ENCODE peak calls at places on chromosome 20, in four cellular contexts. A is ovary; Y is effector memory CD4-positive, alpha-beta T cell; R is heart right ventricle. U is an unnamed sample. For H3K4me1 and H3K36me3, the result is how much of the 10 kb centered on the place peaks cover.

GRCh38 chr20:35954907-35955251 is 577 bp upstream of the SCAND1 start:
- DNase-seq in A (no peak), Y (peak), R (no peak), U (peak)

GRCh38 chr20:31720486-31721407 is 1.9 kb downstream of the BCL2L1 start:
- DNase-seq in A (no peak), Y (no peak), R (no peak), U (peak)

GRCh38 chr20:8433286-8433685 is 301.2 kb downstream of the PLCB1 start:
- DNase-seq in A (no peak), Y (no peak), R (no peak), U (no peak)

GRCh38 chr20:42492998-42493397 is 696.7 kb downstream of the PTPRT start:
- DNase-seq in A (no peak), Y (no peak), R (no peak), U (no peak)

GRCh38 chr20:50514750-50515149 is 4.6 kb downstream of the PTPN1 start:
- DNase-seq in A (no peak), Y (no peak), R (no peak), U (no peak)

GRCh38 chr20:41717464-41717863 is 99.3 kb upstream of the CHD6 start:
- DNase-seq in A (no peak), Y (no peak), R (no peak), U (no peak)

GRCh38 chr20:10863337-10864060 is 189.7 kb upstream of the JAG1 start:
- DNase-seq in A (no peak), Y (no peak), R (peak), U (no peak)

GRCh38 chr20:52974155-52974554 is 2.0 kb downstream of the TSHZ2 start:
- DNase-seq in A (peak), Y (peak), R (no peak), U (peak)

GRCh38 chr20:54062812-54063280 is 7.5 kb downstream of the BCAS1 start:
- DNase-seq in A (no peak), Y (no peak), R (no peak), U (no peak)

GRCh38 chr20:56722042-56722441 is 92.9 kb downstream of the TFAP2C start:
- DNase-seq in A (no peak), Y (no peak), R (peak), U (no peak)

GRCh38 chr20:4153251-4153650 is 137.9 kb upstream of the RNF24 start:
- DNase-seq in A (no peak), Y (no peak), R (no peak), U (no peak)

GRCh38 chr20:46058656-46059281 is 29.8 kb downstream of the SLC12A5 start:
- DNase-seq in A (no peak), Y (no peak), R (no peak), U (no peak)

GRCh38 chr20:55139173-55139765 is 663.9 kb downstream of the DOK5 start:
- DNase-seq in A (no peak), Y (no peak), R (no peak), U (no peak)

GRCh38 chr20:13355386-13355785 is 134.3 kb downstream of the ISM1 start:
- DNase-seq in A (no peak), Y (no peak), R (no peak), U (no peak)

GRCh38 chr20:13299401-13299800 is 78.3 kb downstream of the ISM1 start:
- DNase-seq in A (no peak), Y (no peak), R (no peak), U (no peak)

GRCh38 chr20:59789641-59790040 is 143.8 kb downstream of the SYCP2 start:
- DNase-seq in A (no peak), Y (no peak), R (no peak), U (no peak)

GRCh38 chr20:20665933-20666332 is 46.5 kb downstream of the RALGAPA2 start:
- DNase-seq in A (no peak), Y (no peak), R (no peak), U (no peak)

GRCh38 chr20:35610833-35611427 is 4.7 kb upstream of the SPAG4 start:
- DNase-seq in A (no peak), Y (no peak), R (no peak), U (no peak)

GRCh38 chr20:3930265-3931206 is 41.3 kb downstream of the PANK2 start:
- DNase-seq in A (no peak), Y (no peak), R (no peak), U (no peak)

GRCh38 chr20:53930651-53931504 is 139.5 kb downstream of the BCAS1 start:
- DNase-seq in A (no peak), Y (no peak), R (no peak), U (no peak)

GRCh38 chr20:50387996-50388332 is 122.2 kb upstream of the PTPN1 start:
- DNase-seq in A (no peak), Y (no peak), R (no peak), U (no peak)

GRCh38 chr20:4234664-4235063 is 219.3 kb upstream of the RNF24 start:
- DNase-seq in A (no peak), Y (no peak), R (no peak), U (no peak)

GRCh38 chr20:9460518-9460917 is 53.9 kb upstream of the LAMP5 start:
- DNase-seq in A (no peak), Y (no peak), R (no peak), U (no peak)

GRCh38 chr20:11117808-11118528 is 444.2 kb upstream of the JAG1 start:
- DNase-seq in A (no peak), Y (no peak), R (no peak), U (no peak)

GRCh38 chr20:50421356-50422340 is 88.5 kb upstream of the PTPN1 start:
- DNase-seq in A (no peak), Y (no peak), R (no peak), U (no peak)

DNA sequence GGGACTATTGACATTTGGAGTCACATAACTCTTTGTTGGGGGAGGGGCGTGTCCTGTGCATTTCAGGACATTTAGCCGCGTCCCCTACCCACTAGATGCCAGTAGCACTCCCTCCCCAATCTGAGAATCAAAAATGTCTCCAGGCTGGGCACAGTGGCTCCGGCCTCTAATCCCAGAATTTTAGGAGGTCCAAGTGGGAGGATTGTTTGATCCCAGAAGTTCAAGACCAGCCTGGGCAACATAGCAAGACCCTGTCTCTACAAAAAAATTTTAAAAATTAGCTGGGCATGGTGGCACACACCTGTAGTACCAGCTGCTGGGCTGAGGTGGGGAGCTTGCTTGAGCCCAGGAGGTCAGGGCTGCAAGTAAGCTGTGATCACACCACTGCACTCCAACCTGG is 2.1 kb upstream of the PREX1 start:
- DNase-seq in A (no peak), Y (no peak), R (no peak), U (no peak)
- H3K4me1 ChIP-seq in A (under half), Y (under half), R (under half), U (under half)

GRCh38 chr20:38075161-38075998 is 41.8 kb downstream of the RPRD1B start:
- DNase-seq in A (no peak), Y (no peak), R (no peak), U (no peak)

GRCh38 chr20:38073307-38074010 is 39.9 kb downstream of the RPRD1B start:
- DNase-seq in A (peak), Y (no peak), R (peak), U (peak)

GRCh38 chr20:38076548-38076947 is 43.0 kb downstream of the RPRD1B start:
- DNase-seq in A (no peak), Y (no peak), R (no peak), U (no peak)

GRCh38 chr20:38067717-38068365 is 34.3 kb downstream of the RPRD1B start:
- DNase-seq in A (no peak), Y (no peak), R (no peak), U (no peak)

DNA sequence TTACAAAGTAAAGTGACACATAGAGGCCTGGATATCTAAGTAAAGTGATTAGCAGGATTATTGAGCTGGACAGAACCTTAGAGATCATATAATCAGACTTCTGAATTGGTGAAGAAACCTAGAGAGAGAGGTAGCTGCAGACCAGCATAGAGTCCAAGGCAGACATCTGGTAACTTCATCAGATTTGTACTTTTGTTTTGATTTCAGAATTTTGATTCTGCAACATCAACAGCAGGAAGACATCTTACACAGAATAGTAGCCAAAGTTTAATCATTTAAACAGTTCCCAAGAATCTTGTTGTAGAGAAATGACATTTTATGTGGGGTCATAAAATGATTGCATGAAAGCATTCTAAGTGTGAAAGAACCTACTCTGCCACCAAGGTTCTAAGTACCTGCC is 39.3 kb downstream of the RPRD1B start:
- DNase-seq in A (no peak), Y (no peak), R (no peak), U (no peak)
- H3K36me3 ChIP-seq in A (under half), Y (under half), R (under half), U (half or more)

GRCh38 chr20:137668-138131 is 4.7 kb upstream of the DEFB126 start:
- DNase-seq in A (no peak), Y (no peak), R (no peak), U (no peak)
- H3K4me3 ChIP-seq in A (no peak), Y (no peak), R (no peak), U (no peak)

GRCh38 chr20:58586565-58587093 is 64.5 kb upstream of the STX16 start:
- DNase-seq in A (no peak), Y (no peak), R (no peak), U (no peak)
- H3K4me1 ChIP-seq in A (under half), Y (under half), R (under half), U (under half)

GRCh38 chr20:23530937-23531567 is 37.2 kb downstream of the CST9L start:
- DNase-seq in A (no peak), Y (no peak), R (no peak), U (no peak)
- H3K36me3 ChIP-seq in A (under half), Y (under half), R (under half), U (under half)

GRCh38 chr20:25058051-25058796 is at the start of gene ACSS1:
- DNase-seq in A (peak), Y (peak), R (peak), U (peak)

GRCh38 chr20:25058797-25059486 is 1.0 kb upstream of the ACSS1 start:
- DNase-seq in A (no peak), Y (no peak), R (peak), U (no peak)

GRCh38 chr20:25056601-25057233 is 1.2 kb downstream of the ACSS1 start:
- DNase-seq in A (no peak), Y (no peak), R (no peak), U (no peak)

GRCh38 chr20:25055711-25056492 is 2.0 kb downstream of the ACSS1 start:
- DNase-seq in A (no peak), Y (no peak), R (no peak), U (peak)

DNA sequence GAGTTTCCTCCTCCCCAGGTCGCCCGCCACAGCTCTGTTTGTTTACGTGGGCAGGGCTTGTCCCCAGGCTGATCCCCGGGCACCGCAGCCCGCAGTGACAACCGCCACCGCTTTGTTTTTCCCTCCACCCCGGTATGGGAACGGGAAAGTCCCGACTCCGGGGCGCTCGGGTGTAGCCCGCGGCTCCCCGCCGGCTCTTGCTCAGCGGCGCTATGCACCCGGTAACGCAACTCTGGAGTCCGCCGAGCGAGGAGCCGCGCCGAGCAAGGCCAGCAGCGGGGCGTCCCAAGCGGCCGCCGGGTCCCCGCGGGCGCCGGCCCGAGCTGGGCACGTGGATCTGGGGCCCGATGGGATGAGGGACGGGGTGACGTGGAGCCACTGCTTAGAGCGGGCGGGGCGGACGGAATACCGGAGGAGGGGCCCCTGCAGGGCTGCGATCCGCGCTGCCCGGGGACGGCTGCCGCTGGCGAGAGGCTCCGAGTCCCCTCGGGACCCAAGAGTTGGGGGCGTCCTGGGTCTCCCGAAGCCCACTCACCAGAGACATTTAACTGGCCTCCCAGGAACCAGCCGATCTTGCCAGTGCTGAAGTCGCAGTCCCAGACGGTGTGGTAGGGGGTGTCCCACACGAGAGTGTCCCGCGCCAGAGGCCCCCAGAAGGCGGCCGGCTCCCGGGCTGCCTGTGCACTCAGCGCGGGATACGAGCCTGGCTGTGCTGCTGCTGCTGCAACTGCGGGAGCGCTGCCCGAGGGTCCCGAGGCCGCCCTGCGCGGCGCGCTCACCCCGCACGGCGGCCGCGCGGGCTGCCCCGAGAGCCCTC is 497 bp downstream of the ACSS1 start:
- DNase-seq in A (peak), Y (peak), R (peak), U (peak)
- H3K4me3 ChIP-seq in A (peak), Y (peak), R (peak), U (peak)

GRCh38 chr20:33827109-33827508 is 16.0 kb downstream of the CHMP4B start:
- DNase-seq in A (no peak), Y (no peak), R (no peak), U (no peak)
- H3K4me1 ChIP-seq in A (under half), Y (under half), R (half or more), U (under half)

DNA sequence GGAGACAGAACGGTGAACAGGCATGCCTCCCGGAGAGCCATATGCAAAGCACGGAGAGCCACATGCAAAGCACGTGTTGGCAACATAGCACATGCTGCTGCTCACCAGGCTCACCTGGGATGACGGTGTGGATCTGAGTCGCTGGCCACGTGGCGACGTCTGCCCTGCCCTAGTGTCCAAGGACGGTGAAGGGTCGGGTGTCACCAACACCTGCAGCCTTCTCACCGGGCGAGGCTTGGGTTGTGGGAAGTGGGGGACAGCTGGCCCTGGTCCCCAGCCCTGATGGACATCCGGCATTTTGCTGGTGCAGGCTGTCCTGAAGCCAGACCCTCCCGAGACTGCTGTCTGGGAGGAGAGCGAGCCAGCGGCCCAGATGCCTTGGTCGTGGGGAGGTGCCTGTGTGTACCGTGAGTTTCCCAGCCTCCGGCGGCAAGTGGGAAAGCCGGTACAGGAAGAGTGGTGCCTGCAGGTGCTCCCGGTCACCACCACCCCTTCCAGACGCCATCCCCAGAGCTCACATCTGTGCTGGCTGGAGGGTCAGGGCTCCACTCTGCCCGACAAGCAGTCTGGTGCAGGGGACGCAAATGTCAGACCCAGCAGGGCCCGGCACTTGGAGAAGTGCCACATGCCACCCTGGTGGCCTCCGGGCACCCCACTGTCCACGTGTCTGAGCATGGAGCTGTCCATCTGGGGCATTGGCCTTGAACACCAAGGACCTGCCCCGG is 5.9 kb upstream of the ADRM1 start:
- DNase-seq in A (no peak), Y (no peak), R (no peak), U (no peak)
- H3K36me3 ChIP-seq in A (under half), Y (under half), R (under half), U (under half)

DNA sequence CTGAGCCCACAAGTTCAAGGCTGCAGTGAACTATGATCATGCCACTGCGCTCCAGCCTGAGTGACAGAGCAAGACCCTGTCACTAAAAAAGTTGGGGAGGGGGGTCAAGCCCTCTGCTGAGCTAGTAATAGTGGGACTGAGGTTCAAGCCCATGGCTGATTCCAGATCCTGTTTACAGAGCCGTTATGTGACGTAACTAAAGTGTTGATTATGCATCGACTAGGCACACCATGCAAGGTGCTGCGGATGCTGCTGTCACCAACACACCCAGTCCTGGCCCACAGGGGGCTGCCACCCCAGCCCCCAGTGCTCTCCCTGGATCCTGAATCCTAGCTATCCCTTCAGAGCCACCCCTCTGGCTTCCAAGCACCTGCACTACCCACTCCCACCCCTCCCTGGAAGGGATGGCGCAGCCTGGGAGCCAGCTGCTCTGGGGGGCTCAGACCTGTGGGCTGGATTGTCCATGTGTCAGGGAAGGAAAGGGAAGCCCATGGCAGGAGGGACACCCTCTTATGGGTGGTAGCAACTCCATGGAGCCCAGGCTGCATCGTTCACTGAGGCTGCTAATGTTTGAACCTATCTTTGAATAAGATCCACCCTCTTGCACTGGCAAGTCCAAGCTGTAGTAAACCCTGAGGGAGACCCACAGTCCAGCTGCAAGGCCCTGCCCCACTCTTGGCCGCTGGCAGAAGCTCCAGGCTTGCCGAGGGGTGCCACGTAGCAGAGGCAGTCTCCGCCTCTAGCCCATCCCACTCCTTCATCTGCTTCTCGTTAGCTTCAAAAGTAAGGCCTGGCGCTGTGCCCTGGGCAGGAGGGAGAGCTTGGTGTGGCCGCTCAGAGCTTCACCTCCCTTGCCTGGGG is 95.0 kb downstream of the SNX5 start:
- DNase-seq in A (peak), Y (no peak), R (peak), U (no peak)
- H3K4me3 ChIP-seq in A (no peak), Y (no peak), R (no peak), U (no peak)

DNA sequence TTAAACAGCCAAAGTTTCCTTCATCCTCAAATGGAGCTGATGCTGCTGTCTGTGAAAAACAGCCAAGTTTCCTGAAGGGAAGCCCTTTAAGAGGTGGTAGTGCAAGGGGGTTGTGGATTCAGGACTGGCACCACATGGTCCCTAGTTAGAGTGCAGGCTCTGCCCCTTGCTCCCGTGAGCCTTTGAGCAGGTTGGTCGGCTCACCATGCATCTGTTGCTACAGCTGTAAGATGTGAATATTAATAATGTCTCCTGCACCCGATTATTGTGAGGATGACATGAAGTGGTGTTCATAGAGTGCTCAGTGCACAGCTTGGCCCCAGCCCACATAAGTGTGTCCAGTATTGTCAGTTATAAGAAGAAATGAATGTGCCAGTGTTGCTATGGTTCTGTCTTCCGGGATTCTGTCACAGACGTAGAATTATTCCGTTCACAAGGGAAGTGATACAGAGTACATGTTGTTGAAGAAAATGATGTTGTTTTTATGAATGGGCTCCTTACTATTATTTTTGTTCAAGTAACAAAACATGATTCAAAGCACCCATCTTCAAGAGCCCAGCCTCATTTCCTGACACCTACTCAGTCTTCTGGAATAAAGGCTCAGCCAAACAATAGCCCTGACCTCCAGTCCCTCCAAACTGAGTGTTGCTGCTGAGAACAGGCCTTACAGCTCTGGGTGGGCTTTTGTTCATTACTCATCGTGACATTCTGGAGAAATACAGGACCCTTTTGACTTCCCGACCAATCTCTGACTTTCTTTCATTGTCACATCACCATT is 2.9 kb upstream of the PKIG start:
- DNase-seq in A (no peak), Y (no peak), R (no peak), U (no peak)
- H3K4me1 ChIP-seq in A (under half), Y (under half), R (half or more), U (under half)